ENCODE peak calls at places on chromosomes 5 and 9, in nine cellular contexts. One of them, this sample, is unnamed.

GRCh38 chr9:126474201-126474765 is 139.4 kb upstream of the LMX1B start:
- DNase-seq in HL-60: no peak
- DNase-seq in astrocyte of the spinal cord: peak; percentile 74
- DNase-seq in heart left ventricle: no peak
- DNase-seq in dorsolateral prefrontal cortex: no peak
- DNase-seq in PC-9: no peak
- DNase-seq in IMR-90: peak; percentile 56
- DNase-seq in kidney epithelial cell: no peak
- DNase-seq in bronchial epithelial cell: peak; percentile 18
- DNase-seq in this sample: no peak

GRCh38 chr5:146877783-146878470 is 630 bp downstream of the PPP2R2B start:
- DNase-seq in HL-60: no peak
- DNase-seq in astrocyte of the spinal cord: peak; percentile 23
- DNase-seq in heart left ventricle: no peak
- DNase-seq in dorsolateral prefrontal cortex: peak; percentile 64
- DNase-seq in PC-9: no peak
- DNase-seq in IMR-90: no peak
- DNase-seq in kidney epithelial cell: no peak
- DNase-seq in bronchial epithelial cell: no peak
- DNase-seq in this sample: no peak

GRCh38 chr9:126164796-126165525 is 161.7 kb upstream of the MVB12B start:
- DNase-seq in HL-60: no peak
- DNase-seq in astrocyte of the spinal cord: no peak
- DNase-seq in heart left ventricle: no peak
- DNase-seq in dorsolateral prefrontal cortex: no peak
- DNase-seq in PC-9: no peak
- DNase-seq in IMR-90: no peak
- DNase-seq in kidney epithelial cell: no peak
- DNase-seq in bronchial epithelial cell: no peak
- DNase-seq in this sample: no peak

GRCh38 chr9:134650431-134651190 is 9.0 kb downstream of the COL5A1 start:
- DNase-seq in HL-60: no peak
- DNase-seq in astrocyte of the spinal cord: no peak
- DNase-seq in heart left ventricle: no peak
- DNase-seq in dorsolateral prefrontal cortex: no peak
- DNase-seq in PC-9: no peak
- DNase-seq in IMR-90: no peak
- DNase-seq in kidney epithelial cell: no peak
- DNase-seq in bronchial epithelial cell: no peak
- DNase-seq in this sample: no peak

GRCh38 chr9:34375901-34376595 is 650 bp downstream of the MYORG start:
- DNase-seq in HL-60: no peak
- DNase-seq in astrocyte of the spinal cord: peak; percentile 22
- DNase-seq in heart left ventricle: peak; percentile 62
- DNase-seq in dorsolateral prefrontal cortex: peak; percentile 32
- DNase-seq in PC-9: peak; percentile 40
- DNase-seq in IMR-90: no peak
- DNase-seq in kidney epithelial cell: no peak
- DNase-seq in bronchial epithelial cell: peak; percentile 44
- DNase-seq in this sample: no peak

GRCh38 chr9:138077898-138078540 is 200.4 kb downstream of the CACNA1B start:
- DNase-seq in HL-60: no peak
- DNase-seq in astrocyte of the spinal cord: no peak
- DNase-seq in heart left ventricle: no peak
- DNase-seq in dorsolateral prefrontal cortex: no peak
- DNase-seq in PC-9: no peak
- DNase-seq in IMR-90: no peak
- DNase-seq in kidney epithelial cell: no peak
- DNase-seq in bronchial epithelial cell: no peak
- DNase-seq in this sample: no peak

GRCh38 chr9:98783518-98784226 is 12.7 kb downstream of the ANKS6 start:
- DNase-seq in HL-60: no peak
- DNase-seq in astrocyte of the spinal cord: no peak
- DNase-seq in heart left ventricle: no peak
- DNase-seq in dorsolateral prefrontal cortex: no peak
- DNase-seq in PC-9: no peak
- DNase-seq in IMR-90: no peak
- DNase-seq in kidney epithelial cell: no peak
- DNase-seq in bronchial epithelial cell: no peak
- DNase-seq in this sample: no peak

GRCh38 chr5:179608131-179608581 is 15.3 kb downstream of the HNRNPH1 start:
- DNase-seq in HL-60: peak; percentile 58
- DNase-seq in astrocyte of the spinal cord: no peak
- DNase-seq in heart left ventricle: no peak
- DNase-seq in dorsolateral prefrontal cortex: no peak
- DNase-seq in PC-9: no peak
- DNase-seq in IMR-90: no peak
- DNase-seq in kidney epithelial cell: no peak
- DNase-seq in bronchial epithelial cell: no peak
- DNase-seq in this sample: no peak

GRCh38 chr5:150609843-150610584 is 30.4 kb upstream of the SYNPO start:
- DNase-seq in HL-60: no peak
- DNase-seq in astrocyte of the spinal cord: no peak
- DNase-seq in heart left ventricle: peak; percentile 83
- DNase-seq in dorsolateral prefrontal cortex: no peak
- DNase-seq in PC-9: no peak
- DNase-seq in IMR-90: no peak
- DNase-seq in kidney epithelial cell: no peak
- DNase-seq in bronchial epithelial cell: no peak
- DNase-seq in this sample: no peak

GRCh38 chr5:79990205-79990597 is 861 bp downstream of the MTX3 start:
- DNase-seq in HL-60: no peak
- DNase-seq in astrocyte of the spinal cord: no peak
- DNase-seq in heart left ventricle: no peak
- DNase-seq in dorsolateral prefrontal cortex: no peak
- DNase-seq in PC-9: no peak
- DNase-seq in IMR-90: peak; percentile 36
- DNase-seq in kidney epithelial cell: no peak
- DNase-seq in bronchial epithelial cell: no peak
- DNase-seq in this sample: no peak
- H3K4me3 ChIP-seq in HL-60: no peak overlapping the region
- H3K4me3 ChIP-seq in astrocyte of the spinal cord: peak overlapping the region; percentile 87
- H3K4me3 ChIP-seq in heart left ventricle: peak overlapping the region; percentile 81
- H3K4me3 ChIP-seq in dorsolateral prefrontal cortex: peak overlapping the region; percentile 76
- H3K4me3 ChIP-seq in PC-9: peak overlapping the region; percentile 72
- H3K4me3 ChIP-seq in IMR-90: peak overlapping the region; percentile 89
- H3K4me3 ChIP-seq in kidney epithelial cell: peak overlapping the region; percentile 99
- H3K4me3 ChIP-seq in bronchial epithelial cell: peak overlapping the region; percentile 88
- H3K4me3 ChIP-seq in this sample: peak overlapping the region; percentile 93

GRCh38 chr5:92678576-92679105 is 902.4 kb downstream of the NR2F1-AS1 start:
- DNase-seq in HL-60: no peak
- DNase-seq in astrocyte of the spinal cord: no peak
- DNase-seq in heart left ventricle: no peak
- DNase-seq in dorsolateral prefrontal cortex: peak; percentile 5
- DNase-seq in PC-9: no peak
- DNase-seq in IMR-90: no peak
- DNase-seq in kidney epithelial cell: no peak
- DNase-seq in bronchial epithelial cell: peak; percentile 5
- DNase-seq in this sample: no peak
- TF ChIP-seq CTCF in HL-60: no peak
- TF ChIP-seq CTCF in astrocyte of the spinal cord: peak; percentile 29
- TF ChIP-seq CTCF in heart left ventricle: no peak
- TF ChIP-seq CTCF in dorsolateral prefrontal cortex: peak; percentile 25
- TF ChIP-seq CTCF in PC-9: no peak
- TF ChIP-seq CTCF in IMR-90: no peak
- TF ChIP-seq CTCF in kidney epithelial cell: peak; percentile 34
- TF ChIP-seq CTCF in bronchial epithelial cell: peak; percentile 1
- TF ChIP-seq CTCF in this sample: peak; percentile 51

DNA sequence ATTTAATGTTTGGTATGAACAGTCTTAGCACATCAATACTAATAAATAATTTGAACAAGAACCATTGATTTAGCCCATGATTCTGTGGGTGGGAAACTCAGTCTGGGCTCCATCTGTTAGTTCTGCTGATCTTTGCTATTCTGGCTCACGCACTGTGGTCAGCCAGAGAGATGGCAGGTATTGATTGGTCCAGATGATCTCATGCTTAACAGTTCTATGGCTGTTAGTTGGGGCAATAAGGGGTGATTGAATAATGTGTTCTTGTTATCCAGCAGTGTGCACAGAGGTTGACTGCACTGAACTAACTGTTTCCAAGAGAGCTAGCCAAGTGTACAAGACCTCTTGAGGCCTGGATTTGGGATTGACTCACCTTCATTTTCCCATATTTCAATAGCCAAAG is 824.3 kb downstream of the SEMA5A start:
- DNase-seq in HL-60: no peak
- DNase-seq in astrocyte of the spinal cord: no peak
- DNase-seq in heart left ventricle: no peak
- DNase-seq in dorsolateral prefrontal cortex: no peak
- DNase-seq in PC-9: no peak
- DNase-seq in IMR-90: no peak
- DNase-seq in kidney epithelial cell: no peak
- DNase-seq in bronchial epithelial cell: no peak
- DNase-seq in this sample: no peak
- H3K4me3 ChIP-seq in HL-60: no peak overlapping the region
- H3K4me3 ChIP-seq in astrocyte of the spinal cord: no peak overlapping the region
- H3K4me3 ChIP-seq in heart left ventricle: no peak overlapping the region
- H3K4me3 ChIP-seq in dorsolateral prefrontal cortex: no peak overlapping the region
- H3K4me3 ChIP-seq in PC-9: no peak overlapping the region
- H3K4me3 ChIP-seq in IMR-90: no peak overlapping the region
- H3K4me3 ChIP-seq in kidney epithelial cell: no peak overlapping the region
- H3K4me3 ChIP-seq in bronchial epithelial cell: no peak overlapping the region
- H3K4me3 ChIP-seq in this sample: no peak overlapping the region

GRCh38 chr5:172426086-172426485 is 28.2 kb downstream of the SH3PXD2B start:
- DNase-seq in HL-60: no peak
- DNase-seq in astrocyte of the spinal cord: no peak
- DNase-seq in heart left ventricle: no peak
- DNase-seq in dorsolateral prefrontal cortex: no peak
- DNase-seq in PC-9: no peak
- DNase-seq in IMR-90: no peak
- DNase-seq in kidney epithelial cell: no peak
- DNase-seq in bronchial epithelial cell: no peak
- DNase-seq in this sample: no peak
- TF ChIP-seq CTCF in HL-60: no peak
- TF ChIP-seq CTCF in astrocyte of the spinal cord: no peak
- TF ChIP-seq CTCF in heart left ventricle: no peak
- TF ChIP-seq CTCF in dorsolateral prefrontal cortex: no peak
- TF ChIP-seq CTCF in PC-9: no peak
- TF ChIP-seq CTCF in IMR-90: no peak
- TF ChIP-seq CTCF in kidney epithelial cell: no peak
- TF ChIP-seq CTCF in bronchial epithelial cell: no peak
- TF ChIP-seq CTCF in this sample: no peak

GRCh38 chr5:142063376-142063775 is 45.2 kb upstream of the NDFIP1 start:
- DNase-seq in HL-60: no peak
- DNase-seq in astrocyte of the spinal cord: no peak
- DNase-seq in heart left ventricle: no peak
- DNase-seq in dorsolateral prefrontal cortex: no peak
- DNase-seq in PC-9: no peak
- DNase-seq in IMR-90: no peak
- DNase-seq in kidney epithelial cell: no peak
- DNase-seq in bronchial epithelial cell: no peak
- DNase-seq in this sample: no peak

GRCh38 chr5:142059304-142059940 is 46.6 kb upstream of the GNPDA1 start:
- DNase-seq in HL-60: no peak
- DNase-seq in astrocyte of the spinal cord: no peak
- DNase-seq in heart left ventricle: peak; percentile 25
- DNase-seq in dorsolateral prefrontal cortex: no peak
- DNase-seq in PC-9: no peak
- DNase-seq in IMR-90: no peak
- DNase-seq in kidney epithelial cell: no peak
- DNase-seq in bronchial epithelial cell: no peak
- DNase-seq in this sample: no peak

GRCh38 chr5:142056831-142057696 is 44.2 kb upstream of the GNPDA1 start:
- DNase-seq in HL-60: no peak
- DNase-seq in astrocyte of the spinal cord: no peak
- DNase-seq in heart left ventricle: no peak
- DNase-seq in dorsolateral prefrontal cortex: no peak
- DNase-seq in PC-9: no peak
- DNase-seq in IMR-90: no peak
- DNase-seq in kidney epithelial cell: no peak
- DNase-seq in bronchial epithelial cell: no peak
- DNase-seq in this sample: peak; percentile 15

GRCh38 chr5:142053434-142054253 is 40.8 kb upstream of the GNPDA1 start:
- DNase-seq in HL-60: no peak
- DNase-seq in astrocyte of the spinal cord: peak; percentile 42
- DNase-seq in heart left ventricle: no peak
- DNase-seq in dorsolateral prefrontal cortex: peak; percentile 28
- DNase-seq in PC-9: peak; percentile 31
- DNase-seq in IMR-90: peak; percentile 43
- DNase-seq in kidney epithelial cell: no peak
- DNase-seq in bronchial epithelial cell: peak; percentile 49
- DNase-seq in this sample: no peak

GRCh38 chr5:142057697-142058056 is 44.9 kb upstream of the GNPDA1 start:
- DNase-seq in HL-60: no peak
- DNase-seq in astrocyte of the spinal cord: no peak
- DNase-seq in heart left ventricle: no peak
- DNase-seq in dorsolateral prefrontal cortex: no peak
- DNase-seq in PC-9: no peak
- DNase-seq in IMR-90: no peak
- DNase-seq in kidney epithelial cell: no peak
- DNase-seq in bronchial epithelial cell: peak; percentile 74
- DNase-seq in this sample: no peak
- H3K4me3 ChIP-seq in HL-60: no peak overlapping the region
- H3K4me3 ChIP-seq in astrocyte of the spinal cord: no peak overlapping the region
- H3K4me3 ChIP-seq in heart left ventricle: no peak overlapping the region
- H3K4me3 ChIP-seq in dorsolateral prefrontal cortex: no peak overlapping the region
- H3K4me3 ChIP-seq in PC-9: no peak overlapping the region
- H3K4me3 ChIP-seq in IMR-90: no peak overlapping the region
- H3K4me3 ChIP-seq in kidney epithelial cell: no peak overlapping the region
- H3K4me3 ChIP-seq in bronchial epithelial cell: no peak overlapping the region
- H3K4me3 ChIP-seq in this sample: no peak overlapping the region

This sample was measured in LNCaP clone FGC.